ENCODE peak calls at places on chromosomes 5 and 9, in ten cellular contexts. E is fibroblast of mammary gland, F is cardiac fibroblast, A is bronchial epithelial cell, T is uterus, Q is heart left ventricle, U is A549, V is AG09309, X is lower lobe of right lung, N is fibroblast of lung. B is an unnamed sample.

GRCh38 chr5:109053995-109054417 is 306.3 kb downstream of the FER start:
- DNase-seq in X (no peak), Q (no peak), N (peak; percentile 77), A (no peak), E (peak; percentile 64), F (peak; percentile 82), V (no peak), T (no peak), U (no peak), B (no peak)

GRCh38 chr5:76813982-76814562 is 4.8 kb upstream of the F2RL1 start:
- DNase-seq in F (peak; percentile 56), X (no peak), V (peak; percentile 89), T (no peak), U (peak; percentile 92), Q (no peak), N (peak; percentile 99), A (peak; percentile 97), E (peak; percentile 94), B (no peak)

GRCh38 chr5:12883395-12883794 is 979.1 kb upstream of the CTNND2 start:
- DNase-seq in A (no peak), F (no peak), N (no peak), T (no peak), U (no peak), Q (no peak), V (no peak), X (no peak), E (no peak), B (no peak)

GRCh38 chr5:39256472-39256871 is 37.1 kb upstream of the FYB1 start:
- DNase-seq in E (peak; percentile 86), T (no peak), N (peak; percentile 78), Q (no peak), F (peak; percentile 46), U (peak; percentile 72), X (no peak), V (peak; percentile 66), A (peak; percentile 97), B (no peak)

GRCh38 chr5:177576169-177576568 is 15.8 kb upstream of the TMED9 start:
- DNase-seq in U (no peak), Q (no peak), A (peak; percentile 64), T (no peak), E (no peak), V (no peak), X (no peak), N (no peak), F (no peak), B (no peak)

GRCh38 chr9:100474950-100475276 is 2.0 kb downstream of the TMEFF1 start:
- DNase-seq in F (no peak), X (no peak), Q (no peak), V (no peak), U (no peak), E (no peak), A (no peak), T (no peak), N (no peak), B (no peak)

GRCh38 chr9:99690573-99690972 is 131.1 kb upstream of the NR4A3 start:
- DNase-seq in F (no peak), U (no peak), V (no peak), X (no peak), T (no peak), A (no peak), N (no peak), E (no peak), Q (no peak), B (peak; percentile 6)

GRCh38 chr5:174724484-174725260 is at the start of gene MSX2:
- DNase-seq in V (peak; percentile 59), E (peak; percentile 78), N (peak; percentile 90), T (peak; percentile 72), X (peak; percentile 88), U (peak; percentile 88), F (peak; percentile 89), A (peak; percentile 36), Q (peak; percentile 91), B (no peak)

GRCh38 chr5:168047669-168048111 is 243.8 kb upstream of the WWC1 start:
- DNase-seq in A (no peak), U (no peak), F (peak; percentile 51), V (no peak), T (no peak), N (peak; percentile 54), Q (peak; percentile 71), E (no peak), X (no peak), B (no peak)

GRCh38 chr5:59357421-59357977 is 536.0 kb downstream of the PDE4D start:
- DNase-seq in A (no peak), N (peak; percentile 52), F (peak; percentile 68), T (no peak), U (peak; percentile 96), X (peak; percentile 53), Q (no peak), V (no peak), E (no peak), B (no peak)

GRCh38 chr5:57435701-57436134 is 46.9 kb downstream of the ACTBL2 start:
- DNase-seq in F (peak; percentile 98), U (peak; percentile 71), X (no peak), E (peak; percentile 80), A (peak; percentile 96), V (peak; percentile 93), T (no peak), N (peak; percentile 100), Q (no peak), B (no peak)

GRCh38 chr5:90484540-90484939 is 9.9 kb downstream of the POLR3G start:
- DNase-seq in X (no peak), N (no peak), U (no peak), V (no peak), A (no peak), T (no peak), Q (no peak), E (no peak), F (no peak), B (no peak)

GRCh38 chr5:90305022-90305720 is 104.4 kb downstream of the CETN3 start:
- DNase-seq in Q (no peak), E (no peak), X (no peak), V (no peak), F (no peak), N (no peak), T (no peak), A (no peak), U (no peak), B (no peak)

DNA sequence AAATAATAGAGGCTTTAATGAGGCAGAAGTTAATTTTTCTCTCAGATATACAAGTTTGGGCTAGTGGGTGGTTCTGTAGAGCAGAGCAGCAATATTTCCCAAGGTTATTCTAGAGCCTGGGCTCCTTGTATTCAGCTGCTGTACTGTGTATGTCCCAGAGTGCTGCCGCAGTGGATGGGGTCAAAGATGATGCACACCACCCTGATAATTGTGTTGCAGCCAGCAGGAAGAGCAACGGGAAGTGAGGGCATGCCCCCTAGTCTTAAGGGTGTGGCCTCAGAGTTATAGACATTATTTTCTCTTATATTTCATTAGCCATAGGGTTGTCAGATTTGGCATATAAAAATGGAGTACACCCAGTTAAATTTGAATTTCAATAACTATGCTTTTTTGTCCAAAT is 23.9 kb upstream of the KIF4B start:
- DNase-seq in U (no peak), N (no peak), F (no peak), Q (no peak), V (no peak), X (no peak), T (no peak), A (no peak), E (no peak), B (no peak)
- TF ChIP-seq CTCF in U (no peak), N (no peak), F (no peak), Q (no peak), V (no peak), X (no peak), T (no peak), A (no peak), E (no peak), B (no peak)

DNA sequence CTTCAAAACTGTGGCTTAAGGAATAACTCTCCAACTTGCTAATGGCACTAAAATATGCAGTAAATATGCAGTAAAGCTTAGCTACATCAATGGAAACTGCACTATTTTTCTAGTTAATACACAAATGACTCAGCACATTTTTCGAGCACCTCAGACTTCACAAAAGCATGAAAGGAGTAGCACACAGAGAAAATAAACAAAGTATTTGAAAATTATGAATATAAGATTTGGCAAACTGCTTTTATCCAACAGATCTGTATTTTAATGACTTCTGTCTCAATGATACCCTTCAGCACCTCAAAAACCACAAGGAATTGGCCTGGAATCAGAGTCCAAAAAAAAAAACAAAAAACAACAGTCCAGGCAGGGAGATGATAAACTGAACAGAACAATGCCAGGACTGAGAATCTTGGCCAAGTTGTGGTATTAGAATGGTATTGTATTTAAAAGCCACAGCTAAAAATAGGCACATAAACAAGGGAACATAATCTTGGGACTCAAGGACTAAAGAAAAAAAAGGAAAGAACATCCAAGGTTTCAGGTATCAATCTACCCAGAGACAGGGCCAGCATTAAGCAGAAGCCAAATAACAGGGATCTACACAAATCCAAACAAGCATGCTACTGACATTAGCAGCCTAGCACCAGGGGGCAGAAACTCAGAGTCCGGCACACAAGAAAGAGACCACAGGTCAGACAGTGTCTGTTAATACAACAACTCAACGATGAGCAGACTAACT is 21.4 kb downstream of the TMEM245 start:
- DNase-seq in E (peak; percentile 85), V (peak; percentile 81), A (peak; percentile 36), F (peak; percentile 94), U (peak; percentile 68), Q (no peak), T (no peak), N (peak; percentile 93), X (no peak), B (peak; percentile 57)
- H3K4me3 ChIP-seq in E (no peak overlapping the region), V (no peak overlapping the region), A (no peak overlapping the region), F (no peak overlapping the region), U (no peak overlapping the region), Q (no peak overlapping the region), T (no peak overlapping the region), N (no peak overlapping the region), X (no peak overlapping the region), B (peak overlapping the region; percentile 2)

GRCh38 chr9:121059998-121060636 is 10.0 kb upstream of the C5 start:
- DNase-seq in X (no peak), Q (no peak), U (peak; percentile 81), E (peak; percentile 74), T (no peak), A (peak; percentile 69), V (no peak), N (peak; percentile 62), F (peak; percentile 84), B (no peak)
- TF ChIP-seq CTCF in X (peak; percentile 77), Q (peak; percentile 77), U (peak; percentile 90), E (peak; percentile 81), T (peak; percentile 73), A (peak; percentile 61), V (peak; percentile 75), N (peak; percentile 68), F (peak; percentile 73), B (peak; percentile 77)

DNA sequence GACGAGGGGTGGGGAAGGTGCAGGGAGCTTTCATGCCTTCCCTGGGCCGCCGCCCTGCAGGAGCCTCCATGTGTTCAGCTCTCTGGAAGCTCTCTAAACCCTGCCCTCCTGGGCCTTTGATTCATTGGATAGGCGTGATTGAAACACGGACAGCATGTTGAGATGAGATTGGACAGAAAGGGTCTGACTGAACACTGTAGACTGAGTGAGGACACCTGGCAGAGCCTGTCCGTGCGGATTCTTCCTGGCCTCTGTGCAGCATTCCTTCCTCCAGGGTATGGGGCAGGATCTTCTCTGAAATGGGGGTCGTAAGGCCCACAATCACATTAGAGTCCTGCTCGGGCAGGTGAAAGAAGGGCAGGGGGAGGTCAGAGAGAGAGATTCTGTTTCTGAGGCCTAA is 12.8 kb downstream of the RPL12 start:
- DNase-seq in E (no peak), X (no peak), U (no peak), T (no peak), F (no peak), Q (no peak), V (no peak), A (no peak), N (no peak), B (no peak)
- H3K4me3 ChIP-seq in E (no peak overlapping the region), X (no peak overlapping the region), U (no peak overlapping the region), T (no peak overlapping the region), F (no peak overlapping the region), Q (no peak overlapping the region), V (no peak overlapping the region), A (no peak overlapping the region), N (no peak overlapping the region), B (no peak overlapping the region)